ENCODE peak calls at places on chromosomes 16 and 17, in seven cellular contexts. M is HCT116; L is Calu3; V is fibroblast of lung; G is T-cell; I is activated CD4-positive, alpha-beta T cell treated with anti-CD3 and anti-CD28 coated beads for 48 hours; D is stimulated activated CD4-positive, alpha-beta T cell treated with anti-CD3 and anti-CD28 coated beads, TNF-alpha, amount 100 ng/mL, for 24 hours. O is an unnamed sample.

GRCh38 chr17:12983986-12984932 is 33.6 kb downstream of the ELAC2 start:
- DNase-seq in M (no peak), L (no peak), V (peak), G (no peak), I (no peak), D (no peak), O (no peak)

GRCh38 chr17:48952904-48953303 is 8.3 kb upstream of the SNF8 start:
- DNase-seq in M (no peak), L (no peak), V (no peak), G (no peak), I (no peak), D (no peak), O (no peak)

GRCh38 chr17:17950806-17951205 is 21.4 kb downstream of the TOM1L2 start:
- DNase-seq in M (no peak), L (no peak), V (no peak), G (no peak), I (no peak), D (no peak), O (no peak)

GRCh38 chr16:24508614-24509013 is 30.8 kb upstream of the RBBP6 start:
- DNase-seq in M (no peak), L (no peak), V (peak), G (no peak), I (no peak), D (no peak), O (no peak)

GRCh38 chr16:69089091-69089912 is 16.2 kb upstream of the HAS3 start:
- DNase-seq in M (no peak), L (peak), V (no peak), G (no peak), I (peak), D (peak), O (no peak)

GRCh38 chr17:81367171-81367570 is 28.1 kb upstream of the BAHCC1 start:
- DNase-seq in M (no peak), L (no peak), V (no peak), G (no peak), I (no peak), D (no peak), O (no peak)

GRCh38 chr16:31423241-31423640 is 4.9 kb downstream of the COX6A2 start:
- DNase-seq in M (no peak), L (no peak), V (no peak), G (no peak), I (no peak), D (no peak), O (no peak)

GRCh38 chr17:13403982-13404931 is 197.5 kb downstream of the HS3ST3A1 start:
- DNase-seq in M (no peak), L (no peak), V (no peak), G (no peak), I (no peak), D (no peak), O (no peak)

GRCh38 chr17:74759243-74759801 is 10.9 kb downstream of the NHERF1 start:
- DNase-seq in M (no peak), L (peak), V (no peak), G (peak), I (peak), D (peak), O (no peak)